ENCODE peak calls at places on chromosomes 16 and 17, in seven cellular contexts. One of them, this sample, is unnamed.

GRCh38 chr16:85530370-85530739 is 82.8 kb upstream of the GSE1 start:
- DNase-seq in choroid plexus epithelial cell: no peak
- DNase-seq in fibroblast of mammary gland: no peak
- DNase-seq in stomach: no peak
- DNase-seq in mesendoderm: no peak
- DNase-seq in skeletal muscle cell: no peak
- DNase-seq in IMR-90: no peak
- DNase-seq in this sample: no peak

GRCh38 chr16:16028311-16028999 is 79.0 kb downstream of the ABCC1 start:
- DNase-seq in choroid plexus epithelial cell: no peak
- DNase-seq in fibroblast of mammary gland: no peak
- DNase-seq in stomach: peak
- DNase-seq in mesendoderm: no peak
- DNase-seq in skeletal muscle cell: no peak
- DNase-seq in IMR-90: no peak
- DNase-seq in this sample: no peak

GRCh38 chr17:70318061-70318460 is 148.7 kb downstream of the KCNJ2 start:
- DNase-seq in choroid plexus epithelial cell: no peak
- DNase-seq in fibroblast of mammary gland: peak
- DNase-seq in stomach: no peak
- DNase-seq in mesendoderm: no peak
- DNase-seq in skeletal muscle cell: no peak
- DNase-seq in IMR-90: peak
- DNase-seq in this sample: no peak

GRCh38 chr17:72458301-72458700 is 337.5 kb downstream of the SOX9 start:
- DNase-seq in choroid plexus epithelial cell: no peak
- DNase-seq in fibroblast of mammary gland: no peak
- DNase-seq in stomach: no peak
- DNase-seq in mesendoderm: no peak
- DNase-seq in skeletal muscle cell: no peak
- DNase-seq in IMR-90: no peak
- DNase-seq in this sample: no peak

GRCh38 chr16:8874388-8874787 is 5.6 kb upstream of the CARHSP1 start:
- DNase-seq in choroid plexus epithelial cell: no peak
- DNase-seq in fibroblast of mammary gland: peak
- DNase-seq in stomach: no peak
- DNase-seq in mesendoderm: no peak
- DNase-seq in skeletal muscle cell: no peak
- DNase-seq in IMR-90: no peak
- DNase-seq in this sample: no peak

GRCh38 chr17:60598001-60598736 is 1.8 kb upstream of the PPM1D start:
- DNase-seq in choroid plexus epithelial cell: no peak
- DNase-seq in fibroblast of mammary gland: no peak
- DNase-seq in stomach: no peak
- DNase-seq in mesendoderm: no peak
- DNase-seq in skeletal muscle cell: no peak
- DNase-seq in IMR-90: no peak
- DNase-seq in this sample: no peak

GRCh38 chr16:78770353-78771091 is 671.1 kb downstream of the WWOX start:
- DNase-seq in choroid plexus epithelial cell: peak
- DNase-seq in fibroblast of mammary gland: peak
- DNase-seq in stomach: peak
- DNase-seq in mesendoderm: peak
- DNase-seq in skeletal muscle cell: no peak
- DNase-seq in IMR-90: no peak
- DNase-seq in this sample: no peak

GRCh38 chr17:38441429-38442061 is 13.3 kb downstream of the ARHGAP23 start:
- DNase-seq in choroid plexus epithelial cell: no peak
- DNase-seq in fibroblast of mammary gland: no peak
- DNase-seq in stomach: no peak
- DNase-seq in mesendoderm: no peak
- DNase-seq in skeletal muscle cell: no peak
- DNase-seq in IMR-90: no peak
- DNase-seq in this sample: no peak

GRCh38 chr17:72104863-72105234 is 16.0 kb upstream of the SOX9 start:
- DNase-seq in choroid plexus epithelial cell: no peak
- DNase-seq in fibroblast of mammary gland: no peak
- DNase-seq in stomach: no peak
- DNase-seq in mesendoderm: peak
- DNase-seq in skeletal muscle cell: no peak
- DNase-seq in IMR-90: no peak
- DNase-seq in this sample: no peak

GRCh38 chr16:53949716-53950410 is 245.9 kb downstream of the FTO start:
- DNase-seq in choroid plexus epithelial cell: peak
- DNase-seq in fibroblast of mammary gland: no peak
- DNase-seq in stomach: no peak
- DNase-seq in mesendoderm: no peak
- DNase-seq in skeletal muscle cell: no peak
- DNase-seq in IMR-90: no peak
- DNase-seq in this sample: no peak

GRCh38 chr16:84518804-84519341 is 14.4 kb upstream of the MEAK7 start:
- DNase-seq in choroid plexus epithelial cell: no peak
- DNase-seq in fibroblast of mammary gland: no peak
- DNase-seq in stomach: no peak
- DNase-seq in mesendoderm: no peak
- DNase-seq in skeletal muscle cell: no peak
- DNase-seq in IMR-90: no peak
- DNase-seq in this sample: no peak

GRCh38 chr17:80977172-80977571 is 14.5 kb upstream of the CHMP6 start:
- DNase-seq in choroid plexus epithelial cell: no peak
- DNase-seq in fibroblast of mammary gland: no peak
- DNase-seq in stomach: no peak
- DNase-seq in mesendoderm: no peak
- DNase-seq in skeletal muscle cell: no peak
- DNase-seq in IMR-90: no peak
- DNase-seq in this sample: no peak

GRCh38 chr16:53053967-53054669 is 673 bp upstream of the CHD9 start:
- DNase-seq in choroid plexus epithelial cell: peak
- DNase-seq in fibroblast of mammary gland: peak
- DNase-seq in stomach: peak
- DNase-seq in mesendoderm: peak
- DNase-seq in skeletal muscle cell: no peak
- DNase-seq in IMR-90: no peak
- DNase-seq in this sample: no peak

GRCh38 chr16:2001456-2002355 is 7.9 kb downstream of the ZNF598 start:
- DNase-seq in choroid plexus epithelial cell: no peak
- DNase-seq in fibroblast of mammary gland: no peak
- DNase-seq in stomach: no peak
- DNase-seq in mesendoderm: no peak
- DNase-seq in skeletal muscle cell: no peak
- DNase-seq in IMR-90: no peak
- DNase-seq in this sample: no peak

GRCh38 chr17:48093341-48094045 is 7.8 kb downstream of the CBX1 start:
- DNase-seq in choroid plexus epithelial cell: no peak
- DNase-seq in fibroblast of mammary gland: no peak
- DNase-seq in stomach: no peak
- DNase-seq in mesendoderm: no peak
- DNase-seq in skeletal muscle cell: no peak
- DNase-seq in IMR-90: no peak
- DNase-seq in this sample: no peak

GRCh38 chr17:77666480-77666879 is 292.0 kb upstream of the TNRC6C start:
- DNase-seq in choroid plexus epithelial cell: no peak
- DNase-seq in fibroblast of mammary gland: no peak
- DNase-seq in stomach: no peak
- DNase-seq in mesendoderm: no peak
- DNase-seq in skeletal muscle cell: no peak
- DNase-seq in IMR-90: no peak
- DNase-seq in this sample: no peak

GRCh38 chr17:8803531-8804416 is 4.6 kb upstream of the MFSD6L start:
- DNase-seq in choroid plexus epithelial cell: no peak
- DNase-seq in fibroblast of mammary gland: no peak
- DNase-seq in stomach: no peak
- DNase-seq in mesendoderm: peak
- DNase-seq in skeletal muscle cell: no peak
- DNase-seq in IMR-90: no peak
- DNase-seq in this sample: no peak

GRCh38 chr16:370980-371728 is 816 bp upstream of the MRPL28 start:
- DNase-seq in choroid plexus epithelial cell: no peak
- DNase-seq in fibroblast of mammary gland: no peak
- DNase-seq in stomach: no peak
- DNase-seq in mesendoderm: no peak
- DNase-seq in skeletal muscle cell: no peak
- DNase-seq in IMR-90: no peak
- DNase-seq in this sample: no peak

GRCh38 chr17:6374271-6374691 is 60.6 kb downstream of the AIPL1 start:
- DNase-seq in choroid plexus epithelial cell: no peak
- DNase-seq in fibroblast of mammary gland: no peak
- DNase-seq in stomach: no peak
- DNase-seq in mesendoderm: peak
- DNase-seq in skeletal muscle cell: no peak
- DNase-seq in IMR-90: peak
- DNase-seq in this sample: no peak

GRCh38 chr17:64016248-64016784 is 4.1 kb downstream of the ICAM2 start:
- DNase-seq in choroid plexus epithelial cell: no peak
- DNase-seq in fibroblast of mammary gland: no peak
- DNase-seq in stomach: no peak
- DNase-seq in mesendoderm: no peak
- DNase-seq in skeletal muscle cell: no peak
- DNase-seq in IMR-90: no peak
- DNase-seq in this sample: no peak

GRCh38 chr17:64019486-64020067 is 856 bp downstream of the ICAM2 start:
- DNase-seq in choroid plexus epithelial cell: no peak
- DNase-seq in fibroblast of mammary gland: no peak
- DNase-seq in stomach: no peak
- DNase-seq in mesendoderm: no peak
- DNase-seq in skeletal muscle cell: no peak
- DNase-seq in IMR-90: no peak
- DNase-seq in this sample: no peak

GRCh38 chr17:64016974-64017373 is 3.5 kb downstream of the ICAM2 start:
- DNase-seq in choroid plexus epithelial cell: no peak
- DNase-seq in fibroblast of mammary gland: no peak
- DNase-seq in stomach: no peak
- DNase-seq in mesendoderm: no peak
- DNase-seq in skeletal muscle cell: no peak
- DNase-seq in IMR-90: no peak
- DNase-seq in this sample: no peak

GRCh38 chr17:64015447-64015846 is 5.0 kb downstream of the ICAM2 start:
- DNase-seq in choroid plexus epithelial cell: no peak
- DNase-seq in fibroblast of mammary gland: no peak
- DNase-seq in stomach: no peak
- DNase-seq in mesendoderm: no peak
- DNase-seq in skeletal muscle cell: no peak
- DNase-seq in IMR-90: no peak
- DNase-seq in this sample: no peak

GRCh38 chr17:64017381-64017980 is 3.0 kb downstream of the ICAM2 start:
- DNase-seq in choroid plexus epithelial cell: no peak
- DNase-seq in fibroblast of mammary gland: no peak
- DNase-seq in stomach: no peak
- DNase-seq in mesendoderm: no peak
- DNase-seq in skeletal muscle cell: no peak
- DNase-seq in IMR-90: no peak
- DNase-seq in this sample: no peak
- H3K4me3 ChIP-seq in choroid plexus epithelial cell: no peak
- H3K4me3 ChIP-seq in fibroblast of mammary gland: no peak
- H3K4me3 ChIP-seq in stomach: no peak
- H3K4me3 ChIP-seq in mesendoderm: no peak
- H3K4me3 ChIP-seq in skeletal muscle cell: no peak
- H3K4me3 ChIP-seq in IMR-90: no peak
- H3K4me3 ChIP-seq in this sample: no peak

GRCh38 chr17:1865252-1866037 is 35.6 kb downstream of the RPA1 start:
- DNase-seq in choroid plexus epithelial cell: peak
- DNase-seq in fibroblast of mammary gland: peak
- DNase-seq in stomach: peak
- DNase-seq in mesendoderm: peak
- DNase-seq in skeletal muscle cell: no peak
- DNase-seq in IMR-90: peak
- DNase-seq in this sample: no peak

GRCh38 chr17:1871743-1872142 is 41.9 kb downstream of the RPA1 start:
- DNase-seq in choroid plexus epithelial cell: no peak
- DNase-seq in fibroblast of mammary gland: no peak
- DNase-seq in stomach: no peak
- DNase-seq in mesendoderm: peak
- DNase-seq in skeletal muscle cell: no peak
- DNase-seq in IMR-90: no peak
- DNase-seq in this sample: no peak

GRCh38 chr17:1868090-1868489 is 38.3 kb downstream of the RPA1 start:
- DNase-seq in choroid plexus epithelial cell: no peak
- DNase-seq in fibroblast of mammary gland: no peak
- DNase-seq in stomach: no peak
- DNase-seq in mesendoderm: no peak
- DNase-seq in skeletal muscle cell: no peak
- DNase-seq in IMR-90: no peak
- DNase-seq in this sample: no peak

GRCh38 chr17:1870592-1870991 is 40.8 kb downstream of the RPA1 start:
- DNase-seq in choroid plexus epithelial cell: peak
- DNase-seq in fibroblast of mammary gland: no peak
- DNase-seq in stomach: no peak
- DNase-seq in mesendoderm: no peak
- DNase-seq in skeletal muscle cell: no peak
- DNase-seq in IMR-90: no peak
- DNase-seq in this sample: no peak

DNA sequence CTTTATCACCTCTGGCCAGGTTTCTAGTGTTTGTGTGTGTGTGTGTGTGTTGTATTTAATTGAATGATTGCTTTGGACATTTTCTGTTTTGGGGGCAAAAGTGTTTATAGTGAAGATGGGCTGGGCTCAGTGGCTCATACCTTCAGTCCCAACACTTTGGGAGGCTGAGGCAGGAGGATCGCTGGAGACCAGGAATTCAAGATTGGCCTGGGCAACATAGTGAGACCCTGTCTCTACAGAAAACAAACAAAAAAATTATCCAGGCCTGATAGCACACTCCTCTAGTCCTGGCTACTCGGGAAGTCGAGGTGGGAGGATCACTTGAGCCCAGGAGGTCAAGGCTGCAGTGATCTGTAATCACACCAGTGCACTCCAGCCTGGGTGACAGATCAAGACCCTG is 37.5 kb downstream of the RPA1 start:
- DNase-seq in choroid plexus epithelial cell: no peak
- DNase-seq in fibroblast of mammary gland: no peak
- DNase-seq in stomach: no peak
- DNase-seq in mesendoderm: no peak
- DNase-seq in skeletal muscle cell: no peak
- DNase-seq in IMR-90: no peak
- DNase-seq in this sample: no peak
- H3K4me3 ChIP-seq in choroid plexus epithelial cell: no peak
- H3K4me3 ChIP-seq in fibroblast of mammary gland: no peak
- H3K4me3 ChIP-seq in stomach: no peak
- H3K4me3 ChIP-seq in mesendoderm: no peak
- H3K4me3 ChIP-seq in skeletal muscle cell: no peak
- H3K4me3 ChIP-seq in IMR-90: no peak
- H3K4me3 ChIP-seq in this sample: no peak

GRCh38 chr16:46886764-46887523 is 2.8 kb downstream of the GPT2 start:
- DNase-seq in choroid plexus epithelial cell: no peak
- DNase-seq in fibroblast of mammary gland: no peak
- DNase-seq in stomach: no peak
- DNase-seq in mesendoderm: no peak
- DNase-seq in skeletal muscle cell: no peak
- DNase-seq in IMR-90: no peak
- DNase-seq in this sample: no peak
- H3K4me3 ChIP-seq in choroid plexus epithelial cell: no peak
- H3K4me3 ChIP-seq in fibroblast of mammary gland: no peak
- H3K4me3 ChIP-seq in stomach: peak
- H3K4me3 ChIP-seq in mesendoderm: no peak
- H3K4me3 ChIP-seq in skeletal muscle cell: peak
- H3K4me3 ChIP-seq in IMR-90: no peak
- H3K4me3 ChIP-seq in this sample: no peak

DNA sequence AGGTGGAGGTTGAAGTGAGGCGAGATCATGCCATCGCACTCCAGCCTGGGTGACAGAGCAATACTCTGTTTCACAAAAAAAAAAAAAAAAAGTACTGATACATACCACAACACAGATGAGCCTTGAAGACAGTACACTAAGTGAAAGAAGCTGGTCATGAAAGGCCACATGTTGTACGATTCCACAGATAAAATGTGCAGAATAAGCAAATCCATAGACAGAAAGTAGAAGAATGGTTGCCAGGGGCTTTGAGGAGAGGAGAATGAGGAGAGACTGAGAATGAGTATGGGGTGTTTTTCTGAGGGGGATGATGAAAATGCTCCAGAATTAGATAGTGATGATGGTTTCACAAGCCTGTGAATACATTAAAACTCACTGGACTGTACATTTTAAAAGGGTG is 155.6 kb upstream of the PSMD7 start:
- DNase-seq in choroid plexus epithelial cell: no peak
- DNase-seq in fibroblast of mammary gland: no peak
- DNase-seq in stomach: no peak
- DNase-seq in mesendoderm: no peak
- DNase-seq in skeletal muscle cell: no peak
- DNase-seq in IMR-90: no peak
- DNase-seq in this sample: no peak
- H3K4me3 ChIP-seq in choroid plexus epithelial cell: no peak
- H3K4me3 ChIP-seq in fibroblast of mammary gland: no peak
- H3K4me3 ChIP-seq in stomach: no peak
- H3K4me3 ChIP-seq in mesendoderm: no peak
- H3K4me3 ChIP-seq in skeletal muscle cell: no peak
- H3K4me3 ChIP-seq in IMR-90: no peak
- H3K4me3 ChIP-seq in this sample: no peak

This sample was measured in epithelial cell of proximal tubule.